ENCODE peak calls at places on chromosomes 2 and 18, in five cellular contexts. T is heart right ventricle, P is AG09319, R is K562, J is foreskin keratinocyte. N is an unnamed sample.

GRCh38 chr2:73406996-73407395 is 21.4 kb downstream of the ALMS1 start:
- DNase-seq in T (no peak), P (no peak), R (no peak), J (no peak), N (no peak)

GRCh38 chr2:66845307-66845706 is 410.4 kb downstream of the MEIS1 start:
- DNase-seq in T (no peak), P (no peak), R (no peak), J (no peak), N (no peak)

GRCh38 chr2:155633887-155634570 is 698.5 kb downstream of the NR4A2 start:
- DNase-seq in T (no peak), P (no peak), R (no peak), J (no peak), N (no peak)

GRCh38 chr2:142992843-142993242 is 115.4 kb downstream of the KYNU start:
- DNase-seq in T (no peak), P (no peak), R (no peak), J (peak), N (no peak)

GRCh38 chr2:70901235-70902066 is 34.2 kb upstream of the ATP6V1B1 start:
- DNase-seq in T (no peak), P (no peak), R (no peak), J (no peak), N (no peak)

GRCh38 chr2:57881998-57882884 is 164.4 kb upstream of the VRK2 start:
- DNase-seq in T (no peak), P (no peak), R (no peak), J (no peak), N (no peak)

GRCh38 chr2:20992201-20992711 is 51.6 kb downstream of the APOB start:
- DNase-seq in T (no peak), P (no peak), R (no peak), J (peak), N (peak)

GRCh38 chr2:95297639-95298395 is 670 bp downstream of the KCNIP3 start:
- DNase-seq in T (no peak), P (no peak), R (no peak), J (no peak), N (no peak)

GRCh38 chr2:85974395-85974794 is 85.6 kb upstream of the ST3GAL5 start:
- DNase-seq in T (peak), P (no peak), R (no peak), J (no peak), N (peak)

GRCh38 chr18:56709463-56709862 is 58.3 kb downstream of the WDR7 start:
- DNase-seq in T (no peak), P (peak), R (peak), J (peak), N (no peak)

GRCh38 chr18:76390452-76391035 is 104.5 kb downstream of the ZNF516 start:
- DNase-seq in T (no peak), P (no peak), R (no peak), J (no peak), N (no peak)

GRCh38 chr2:96407919-96408550 is 72.5 kb downstream of the NCAPH start:
- DNase-seq in T (no peak), P (no peak), R (no peak), J (no peak), N (no peak)

GRCh38 chr2:141384676-141385075 is 746.1 kb downstream of the LRP1B start:
- DNase-seq in T (no peak), P (no peak), R (no peak), J (no peak), N (no peak)

GRCh38 chr2:160051374-160051800 is 11.0 kb downstream of the PLA2R1 start:
- DNase-seq in T (no peak), P (no peak), R (no peak), J (no peak), N (no peak)

GRCh38 chr2:130336877-130337734 is 5.6 kb upstream of the IMP4 start:
- DNase-seq in T (peak), P (peak), R (peak), J (peak), N (no peak)

GRCh38 chr2:46842876-46843275 is 72.7 kb downstream of the MCFD2 start:
- DNase-seq in T (no peak), P (no peak), R (no peak), J (no peak), N (no peak)

GRCh38 chr2:112021781-112022231 is 33.3 kb upstream of the TMEM87B start:
- DNase-seq in T (no peak), P (no peak), R (peak), J (no peak), N (no peak)

GRCh38 chr2:42046819-42047487 is 868 bp upstream of the PKDCC start:
- DNase-seq in T (no peak), P (no peak), R (no peak), J (no peak), N (peak)

GRCh38 chr18:33020877-33021276 is 248.1 kb upstream of the KLHL14 start:
- DNase-seq in T (no peak), P (no peak), R (no peak), J (no peak), N (no peak)
- TF ChIP-seq CTCF in T (no peak), P (no peak), R (no peak), J (no peak), N (no peak)

GRCh38 chr2:106599540-106599939 is 112.4 kb downstream of the CD8B2 start:
- DNase-seq in T (no peak), P (no peak), R (no peak), J (no peak), N (no peak)

GRCh38 chr2:106602042-106602441 is 114.9 kb downstream of the CD8B2 start:
- DNase-seq in T (no peak), P (no peak), R (no peak), J (no peak), N (no peak)

DNA sequence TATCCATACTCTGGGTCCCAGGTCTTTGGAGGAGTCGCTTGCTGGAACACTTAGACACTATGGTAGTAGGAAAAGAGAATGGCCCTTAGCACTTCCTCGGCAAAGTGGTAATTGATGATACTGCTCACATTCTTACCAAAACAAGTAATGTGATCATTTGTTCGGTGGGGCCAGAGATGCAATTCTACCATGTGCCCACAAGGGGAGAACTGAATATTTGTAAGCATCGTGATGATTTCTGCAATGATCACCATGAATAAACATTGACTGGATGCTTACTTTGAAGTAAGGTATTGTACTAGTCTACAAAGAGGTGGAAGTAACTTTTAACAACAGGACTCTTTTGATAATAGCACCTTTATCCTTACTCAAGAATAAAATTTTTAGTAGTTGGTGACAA is 109.7 kb downstream of the CD8B2 start:
- DNase-seq in T (no peak), P (no peak), R (peak), J (no peak), N (no peak)
- TF ChIP-seq CTCF in T (peak), P (peak), R (peak), J (peak), N (peak)

DNA sequence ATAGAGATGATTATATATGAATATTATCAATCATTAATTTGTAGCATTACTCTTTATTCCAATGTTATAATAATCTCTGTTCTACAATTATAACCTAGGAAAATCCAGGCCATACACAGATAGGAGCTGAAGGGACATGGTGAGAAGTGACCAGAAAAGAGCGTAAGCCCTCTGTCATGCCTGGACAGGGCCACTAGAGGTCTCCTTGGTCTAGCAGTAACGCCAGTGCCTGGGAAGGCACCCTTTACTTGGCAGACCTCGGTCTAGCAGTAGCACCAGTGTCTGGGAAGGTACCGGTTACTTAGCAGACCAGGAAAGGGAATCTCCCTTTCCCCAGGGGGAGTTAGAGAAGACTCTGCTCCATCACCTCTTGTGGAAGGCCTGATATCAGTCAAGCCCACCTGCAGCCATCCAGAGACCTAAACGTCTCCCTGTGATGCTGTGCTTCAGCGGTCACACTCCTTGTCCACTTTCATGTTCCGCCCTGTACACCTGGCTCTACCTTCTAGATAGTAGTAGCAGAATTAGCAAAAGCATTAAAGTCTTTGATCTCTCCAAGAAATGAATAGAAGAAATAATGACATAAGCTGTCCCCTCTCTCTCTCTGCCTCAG is 447.5 kb upstream of the FSIP2 start:
- DNase-seq in T (no peak), P (no peak), R (no peak), J (no peak), N (no peak)
- TF ChIP-seq CTCF in T (peak), P (peak), R (peak), J (peak), N (no peak)

GRCh38 chr2:114400890-114401289 is 41.6 kb upstream of the DPP10 start:
- DNase-seq in T (no peak), P (no peak), R (no peak), J (no peak), N (no peak)

GRCh38 chr2:114405486-114406250 is 36.8 kb upstream of the DPP10 start:
- DNase-seq in T (no peak), P (no peak), R (no peak), J (no peak), N (no peak)
- TF ChIP-seq CTCF in T (no peak), P (no peak), R (no peak), J (no peak), N (no peak)